ENCODE peak calls at places on chromosomes 16 and 17, in seven cellular contexts. W is neural crest cell, M is A549, E is hepatocyte, R is fibroblast of villous mesenchyme, F is suprapubic skin, N is fibroblast of lung. K is an unnamed sample.

GRCh38 chr17:79824893-79825579 is 14.2 kb downstream of the CBX4 start:
- DNase-seq in E (no peak), R (no peak), M (no peak), N (no peak), F (no peak), W (no peak), K (no peak)

GRCh38 chr17:72122668-72123495 is 2.1 kb downstream of the SOX9 start:
- DNase-seq in E (peak), W (peak), M (no peak), R (peak), N (peak), F (no peak), K (no peak)

GRCh38 chr17:50039058-50039457 is 16.9 kb upstream of the ITGA3 start:
- DNase-seq in M (no peak), R (no peak), W (no peak), E (no peak), F (peak), N (no peak), K (no peak)

GRCh38 chr17:7014995-7015586 is 2.7 kb downstream of the RNASEK start:
- DNase-seq in W (no peak), F (peak), N (peak), R (peak), E (peak), M (no peak), K (no peak)

GRCh38 chr16:70430667-70431536 is 8.0 kb downstream of the ST3GAL2 start:
- DNase-seq in W (no peak), M (no peak), R (peak), E (peak), N (no peak), F (no peak), K (peak)

GRCh38 chr17:2869604-2870003 is 73.4 kb downstream of the RAP1GAP2 start:
- DNase-seq in W (no peak), E (no peak), F (no peak), M (no peak), R (no peak), N (no peak), K (no peak)

GRCh38 chr17:3502466-3502865 is 26.7 kb downstream of the ASPA start:
- DNase-seq in R (peak), M (no peak), F (no peak), E (no peak), W (no peak), N (no peak), K (no peak)

GRCh38 chr17:73564856-73565255 is 79.4 kb downstream of the SDK2 start:
- DNase-seq in R (no peak), W (no peak), E (no peak), N (no peak), F (no peak), M (no peak), K (no peak)

GRCh38 chr17:3535253-3535995 is 22.2 kb downstream of the TRPV3 start:
- DNase-seq in R (peak), M (peak), N (peak), W (peak), E (peak), F (peak), K (no peak)

GRCh38 chr17:56424543-56425044 is 168.9 kb upstream of the NOG start:
- DNase-seq in M (no peak), F (no peak), W (no peak), R (no peak), E (no peak), N (no peak), K (no peak)

GRCh38 chr17:75980188-75981018 is 1.4 kb downstream of the TEN1 start:
- DNase-seq in W (no peak), M (no peak), E (no peak), R (no peak), F (peak), N (peak), K (no peak)

GRCh38 chr17:37856245-37856644 is 68.0 kb upstream of the TBC1D3K start:
- DNase-seq in M (no peak), R (no peak), E (no peak), F (no peak), N (no peak), W (no peak), K (no peak)

GRCh38 chr17:45666641-45667040 is 117.5 kb upstream of the CRHR1 start:
- DNase-seq in N (no peak), E (no peak), R (no peak), M (no peak), F (no peak), W (no peak), K (no peak)

GRCh38 chr17:74801896-74802295 is 25.8 kb upstream of the NAT9 start:
- DNase-seq in R (no peak), W (no peak), F (no peak), E (no peak), N (no peak), M (no peak), K (no peak)

GRCh38 chr17:4509402-4509801 is 10.7 kb downstream of the SPNS2 start:
- DNase-seq in M (no peak), N (no peak), W (no peak), R (no peak), F (no peak), E (no peak), K (no peak)

GRCh38 chr16:57906385-57907316 is 64.3 kb downstream of the CNGB1 start:
- DNase-seq in E (no peak), F (no peak), R (no peak), N (peak), M (no peak), W (peak), K (no peak)

GRCh38 chr17:78723001-78723796 is 58.9 kb downstream of the CYTH1 start:
- DNase-seq in F (no peak), W (peak), M (no peak), N (peak), E (peak), R (peak), K (no peak)

GRCh38 chr16:86044241-86044671 is 145.3 kb downstream of the IRF8 start:
- DNase-seq in R (peak), F (no peak), W (peak), N (peak), E (peak), M (peak), K (peak)

GRCh38 chr17:45333702-45334092 is 16.9 kb upstream of the MAP3K14 start:
- DNase-seq in N (no peak), E (no peak), W (no peak), F (no peak), R (no peak), M (no peak), K (no peak)

GRCh38 chr17:61221597-61222471 is 177.8 kb upstream of the TBX2 start:
- DNase-seq in R (peak), W (no peak), E (no peak), F (no peak), M (no peak), N (peak), K (no peak)

GRCh38 chr16:69567031-69567680 is 1.4 kb downstream of the NFAT5 start:
- DNase-seq in W (no peak), N (peak), F (no peak), M (no peak), E (peak), R (no peak), K (peak)

GRCh38 chr17:60173304-60173807 is 23.6 kb downstream of the CA4 start:
- DNase-seq in F (no peak), N (peak), W (no peak), M (no peak), E (no peak), R (peak), K (no peak)

GRCh38 chr17:28339431-28339830 is 3.9 kb downstream of the TNFAIP1 start:
- DNase-seq in N (no peak), F (no peak), W (no peak), R (no peak), M (no peak), E (no peak), K (no peak)

GRCh38 chr17:66459811-66460270 is 157.4 kb downstream of the PRKCA start:
- DNase-seq in E (peak), R (peak), N (peak), F (no peak), M (peak), W (no peak), K (peak)

GRCh38 chr17:44005865-44006580 is 1.6 kb downstream of the NAGS start:
- DNase-seq in N (no peak), M (no peak), W (peak), E (peak), F (no peak), R (no peak), K (no peak)

GRCh38 chr17:8354196-8354595 is 14.6 kb downstream of the ODF4 start:
- DNase-seq in R (no peak), N (peak), E (no peak), M (no peak), F (no peak), W (no peak), K (no peak)

GRCh38 chr16:50293994-50294855 is 27.9 kb downstream of the ADCY7 start:
- DNase-seq in N (no peak), W (no peak), R (no peak), F (peak), E (no peak), M (no peak), K (no peak)

GRCh38 chr17:28723159-28723835 is 2.7 kb downstream of the TLCD1 start:
- DNase-seq in M (no peak), W (no peak), N (no peak), E (no peak), R (no peak), F (no peak), K (no peak)

GRCh38 chr16:26787924-26788323 is 278.8 kb upstream of the C16orf82 start:
- DNase-seq in R (no peak), E (no peak), F (no peak), M (no peak), N (no peak), W (no peak), K (no peak)

GRCh38 chr16:88535181-88535856 is 34.9 kb upstream of the ZC3H18 start:
- DNase-seq in R (no peak), W (no peak), F (no peak), E (no peak), M (no peak), N (no peak), K (no peak)

GRCh38 chr16:88534731-88535141 is 35.5 kb upstream of the ZC3H18 start:
- DNase-seq in F (no peak), E (no peak), M (peak), R (peak), N (peak), W (no peak), K (peak)

GRCh38 chr16:88533381-88533831 is 36.8 kb upstream of the ZC3H18 start:
- DNase-seq in R (peak), E (no peak), F (no peak), W (no peak), N (peak), M (no peak), K (no peak)

GRCh38 chr16:88532434-88533241 is 37.6 kb upstream of the ZC3H18 start:
- DNase-seq in N (no peak), R (no peak), W (no peak), E (no peak), M (no peak), F (no peak), K (no peak)

DNA sequence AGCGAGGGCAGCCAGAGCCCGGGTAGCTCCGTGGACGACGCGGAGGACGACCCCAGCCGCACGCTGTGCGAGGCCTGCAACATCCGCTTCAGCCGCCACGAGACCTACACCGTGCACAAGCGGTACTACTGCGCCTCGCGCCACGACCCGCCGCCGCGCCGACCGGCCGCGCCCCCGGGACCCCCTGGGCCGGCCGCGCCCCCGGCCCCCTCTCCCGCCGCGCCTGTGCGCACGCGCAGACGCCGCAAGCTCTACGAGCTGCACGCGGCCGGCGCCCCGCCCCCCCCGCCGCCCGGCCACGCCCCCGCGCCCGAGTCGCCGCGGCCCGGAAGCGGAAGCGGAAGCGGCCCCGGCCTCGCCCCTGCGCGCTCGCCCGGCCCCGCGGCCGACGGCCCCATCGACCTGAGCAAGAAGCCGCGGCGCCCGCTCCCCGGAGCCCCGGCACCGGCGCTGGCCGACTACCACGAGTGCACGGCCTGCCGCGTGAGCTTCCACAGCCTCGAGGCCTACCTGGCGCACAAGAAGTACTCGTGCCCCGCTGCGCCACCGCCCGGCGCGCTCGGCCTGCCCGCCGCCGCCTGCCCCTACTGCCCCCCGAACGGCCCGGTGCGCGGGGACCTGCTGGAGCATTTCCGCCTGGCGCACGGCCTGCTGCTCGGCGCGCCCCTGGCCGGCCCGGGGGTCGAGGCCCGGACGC is 36.1 kb upstream of the ZC3H18 start:
- DNase-seq in M (peak), F (no peak), N (peak), E (peak), R (peak), W (peak), K (peak)
- TF ChIP-seq CTCF in M (peak), F (no peak), N (no peak), E (no peak), R (no peak), W (no peak), K (no peak)

GRCh38 chr16:30355144-30355953 is at the start of gene CD2BP2:
- DNase-seq in N (peak), M (peak), R (peak), E (peak), W (peak), F (peak), K (peak)
- TF ChIP-seq CTCF in N (no peak), M (no peak), R (no peak), E (no peak), W (no peak), F (no peak), K (no peak)

DNA sequence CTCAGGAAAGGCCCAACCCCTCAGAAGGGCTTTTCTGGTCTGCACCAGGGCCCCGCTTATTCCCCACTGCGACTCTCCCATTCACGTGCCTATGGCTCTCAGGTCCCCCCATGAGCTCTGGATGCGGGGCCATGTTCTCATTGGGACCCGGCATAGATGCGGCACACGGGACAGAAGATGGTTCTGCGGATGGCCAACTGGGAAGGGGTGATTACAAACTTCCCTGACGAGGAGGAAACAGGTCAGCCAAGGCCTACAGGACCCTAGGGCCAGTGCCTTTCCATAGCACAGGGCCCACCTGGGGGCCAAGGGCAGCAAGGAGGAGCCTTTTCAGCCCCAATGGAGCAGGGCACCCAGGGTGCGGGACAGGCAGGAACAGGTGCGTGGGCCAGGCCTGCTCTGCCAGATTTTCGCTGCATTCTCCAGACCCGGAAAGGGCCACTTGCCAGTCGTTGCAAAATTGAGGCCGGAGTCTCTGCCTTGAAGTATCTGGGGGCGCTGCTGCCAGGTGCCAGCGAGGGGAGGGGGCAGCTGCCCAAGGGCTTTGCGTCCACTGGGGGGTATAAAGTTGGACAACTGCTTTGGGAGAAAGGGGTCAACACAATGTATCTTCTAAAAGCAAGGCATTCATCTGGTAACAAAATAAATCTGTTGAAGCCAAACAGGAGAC is 20.5 kb downstream of the SLC7A5 start:
- DNase-seq in E (no peak), F (no peak), N (no peak), W (no peak), M (no peak), R (no peak), K (no peak)
- TF ChIP-seq CTCF in E (no peak), F (no peak), N (no peak), W (no peak), M (no peak), R (no peak), K (no peak)

DNA sequence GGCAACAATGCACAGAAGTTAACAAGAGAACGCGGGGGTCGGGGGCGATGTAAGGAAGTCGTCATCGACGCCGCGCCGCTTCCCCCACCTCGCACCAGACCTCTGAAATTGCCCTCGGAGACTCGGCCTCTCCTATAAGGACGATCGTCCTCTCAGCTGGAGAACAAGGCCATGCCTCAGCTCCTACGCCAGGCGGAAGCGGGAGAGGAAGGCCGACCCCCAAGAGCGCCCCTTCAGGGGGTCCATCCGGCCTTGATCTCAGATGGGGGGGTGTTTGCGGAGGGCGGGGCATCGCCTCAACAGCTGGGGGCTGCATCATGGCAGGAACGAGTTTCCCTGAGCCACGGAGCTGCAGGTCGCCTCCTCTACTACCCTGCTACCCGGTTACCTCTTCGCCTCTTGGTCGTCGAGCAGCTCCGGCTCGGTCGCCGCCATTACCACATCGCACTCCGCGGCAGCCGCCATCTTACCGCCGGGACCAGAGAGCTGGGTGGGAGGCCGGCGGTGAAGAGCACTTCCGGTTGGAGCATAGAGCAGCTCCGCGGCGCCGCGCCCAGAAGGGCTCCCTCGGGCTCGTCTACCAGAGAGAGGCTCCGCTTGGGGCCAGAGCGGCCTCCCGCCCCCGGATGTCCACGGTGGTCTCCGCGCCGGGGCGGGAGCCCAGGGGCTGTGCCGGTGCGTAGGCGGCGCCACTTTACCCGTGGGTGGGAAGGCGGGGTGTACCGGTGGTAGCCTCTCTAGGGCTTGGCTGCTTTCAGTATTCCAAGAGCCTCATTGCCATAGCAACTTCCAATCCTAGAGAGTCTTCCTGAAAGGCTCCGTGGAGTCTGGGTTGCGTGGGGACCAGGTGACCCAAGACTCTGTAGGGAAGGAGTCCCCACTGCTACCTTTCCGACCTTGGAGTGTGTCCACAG is at the start of gene DNAJC7:
- DNase-seq in W (peak), F (peak), E (peak), N (peak), R (peak), M (peak), K (peak)
- TF ChIP-seq CTCF in W (no peak), F (no peak), E (no peak), N (no peak), R (no peak), M (no peak), K (no peak)

DNA sequence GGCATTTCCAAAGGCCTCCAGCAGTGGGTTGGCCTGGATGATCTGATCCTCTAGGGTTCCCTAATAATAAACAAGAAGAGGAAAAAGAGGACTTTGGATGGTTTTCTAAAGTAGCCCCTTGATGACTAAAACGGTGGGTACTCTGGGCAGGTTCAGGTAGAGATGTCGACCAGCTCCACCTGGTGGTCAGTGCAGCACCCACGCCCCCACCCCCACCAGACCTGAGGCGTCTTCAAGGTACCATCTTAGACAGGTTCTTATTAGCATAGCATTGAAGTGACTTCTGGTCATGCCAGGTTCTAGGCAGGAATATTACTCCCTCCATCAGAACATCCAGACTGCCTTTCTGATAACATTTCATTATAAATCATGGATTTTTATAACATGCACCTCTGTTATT is 15.0 kb downstream of the MYH13 start:
- DNase-seq in W (no peak), E (peak), F (no peak), R (no peak), N (no peak), M (peak), K (no peak)
- TF ChIP-seq CTCF in W (peak), E (peak), F (no peak), R (peak), N (no peak), M (peak), K (peak)

DNA sequence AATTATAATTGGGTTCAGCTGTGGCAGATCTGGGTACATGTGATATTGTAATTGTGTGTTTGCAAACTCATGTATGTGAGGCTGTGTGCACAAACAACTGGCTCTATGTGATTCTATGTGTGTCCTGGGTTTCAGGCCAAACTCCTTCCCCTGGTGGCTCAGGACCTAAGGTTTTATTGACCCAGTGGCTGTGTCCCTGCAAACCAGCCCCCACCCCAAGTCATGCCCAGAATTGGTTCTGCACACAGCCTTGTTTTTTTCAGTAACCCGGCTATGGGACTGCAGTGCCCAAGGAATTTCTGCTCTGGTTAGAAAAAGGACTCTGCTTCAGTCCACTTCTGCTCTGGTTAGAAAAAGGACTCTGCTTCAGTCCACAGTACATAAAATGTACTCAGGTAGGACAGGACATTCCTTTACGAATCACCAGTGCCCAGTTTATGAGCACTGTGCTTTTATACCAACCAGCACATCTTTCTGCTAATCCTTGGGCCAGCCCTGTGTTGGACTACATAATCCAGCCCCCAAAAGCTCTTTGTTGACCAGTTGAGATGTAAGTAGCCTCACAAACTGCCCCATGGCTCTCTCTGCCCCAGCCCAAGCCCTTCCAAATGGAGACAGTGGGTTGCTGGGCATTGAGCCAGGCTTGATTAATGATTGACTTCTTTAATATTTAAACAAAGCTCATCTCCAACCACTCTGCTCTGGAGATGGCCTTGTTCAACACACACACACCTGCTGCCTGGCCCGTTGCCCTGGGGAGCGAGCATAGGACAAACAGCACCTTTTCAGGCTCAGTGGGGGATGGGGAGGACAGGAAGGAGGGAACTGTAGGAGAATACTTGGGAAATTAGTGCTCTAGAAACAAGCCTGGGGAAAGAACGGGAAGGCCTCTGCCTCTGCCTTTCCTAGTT is 2.9 kb upstream of the KCNH6 start:
- DNase-seq in R (no peak), N (no peak), M (peak), F (no peak), W (no peak), E (peak), K (no peak)
- TF ChIP-seq CTCF in R (no peak), N (no peak), M (no peak), F (no peak), W (no peak), E (no peak), K (no peak)

GRCh38 chr16:425082-425718 is at the start of gene RAB11FIP3:
- DNase-seq in R (peak), F (peak), E (peak), M (peak), W (peak), N (peak), K (peak)
- TF ChIP-seq CTCF in R (no peak), F (no peak), E (peak), M (peak), W (peak), N (no peak), K (no peak)

GRCh38 chr17:33848433-33848832 is 406.7 kb upstream of the CCL2 start:
- DNase-seq in R (no peak), N (no peak), E (no peak), W (no peak), M (no peak), F (no peak), K (no peak)
- TF ChIP-seq CTCF in R (no peak), N (no peak), E (no peak), W (no peak), M (no peak), F (no peak), K (no peak)